ENCODE peak calls at places on chromosome 1, in four cellular contexts. One of them, this sample, is unnamed.
A peak's percentile ranks its signal among the peaks of the same experiment; 100 is the strongest.

GRCh38 chr1:11925938-11926292 is 312 bp downstream of the KIAA2013 start:
- DNase-seq in Peyer's patch: no peak
- DNase-seq in psoas muscle: peak; percentile 38
- DNase-seq in fibroblast of the aortic adventitia: no peak
- DNase-seq in this sample: no peak

GRCh38 chr1:86537928-86538695 is 8.8 kb upstream of the CLCA4 start:
- DNase-seq in fibroblast of the aortic adventitia: peak; percentile 25
- DNase-seq in Peyer's patch: no peak
- DNase-seq in psoas muscle: no peak
- DNase-seq in this sample: no peak

GRCh38 chr1:214404571-214405213 is 123.7 kb downstream of the SMYD2 start:
- DNase-seq in Peyer's patch: no peak
- DNase-seq in fibroblast of the aortic adventitia: no peak
- DNase-seq in psoas muscle: no peak
- DNase-seq in this sample: peak; percentile 90

GRCh38 chr1:206521002-206521585 is 13.8 kb downstream of the RASSF5 start:
- DNase-seq in fibroblast of the aortic adventitia: no peak
- DNase-seq in Peyer's patch: no peak
- DNase-seq in psoas muscle: no peak
- DNase-seq in this sample: peak; percentile 40

GRCh38 chr1:66752000-66752592 is at the start of gene DYNLT5:
- DNase-seq in psoas muscle: peak; percentile 57
- DNase-seq in Peyer's patch: no peak
- DNase-seq in fibroblast of the aortic adventitia: peak; percentile 31
- DNase-seq in this sample: peak; percentile 6

GRCh38 chr1:115729765-115730164 is 38.7 kb downstream of the CASQ2 start:
- DNase-seq in psoas muscle: no peak
- DNase-seq in fibroblast of the aortic adventitia: no peak
- DNase-seq in Peyer's patch: no peak
- DNase-seq in this sample: no peak

GRCh38 chr1:93186667-93187066 is 6.1 kb downstream of the CCDC18 start:
- DNase-seq in psoas muscle: no peak
- DNase-seq in fibroblast of the aortic adventitia: no peak
- DNase-seq in Peyer's patch: no peak
- DNase-seq in this sample: no peak

GRCh38 chr1:40049745-40050144 is 9.2 kb downstream of the CAP1 start:
- DNase-seq in fibroblast of the aortic adventitia: no peak
- DNase-seq in Peyer's patch: no peak
- DNase-seq in psoas muscle: no peak
- DNase-seq in this sample: peak; percentile 68

GRCh38 chr1:2530501-2531361 is 668 bp upstream of the HES5 start:
- DNase-seq in fibroblast of the aortic adventitia: no peak
- DNase-seq in Peyer's patch: no peak
- DNase-seq in psoas muscle: no peak
- DNase-seq in this sample: peak; percentile 62

GRCh38 chr1:229581485-229581884 is 23.0 kb upstream of the ABCB10 start:
- DNase-seq in fibroblast of the aortic adventitia: no peak
- DNase-seq in Peyer's patch: no peak
- DNase-seq in psoas muscle: no peak
- DNase-seq in this sample: no peak

GRCh38 chr1:195894411-195894810 is 713.8 kb downstream of the KCNT2 start:
- DNase-seq in psoas muscle: no peak
- DNase-seq in fibroblast of the aortic adventitia: peak; percentile 3
- DNase-seq in Peyer's patch: no peak
- DNase-seq in this sample: no peak

GRCh38 chr1:69929278-69930057 is 275.9 kb downstream of the LRRC40 start:
- DNase-seq in fibroblast of the aortic adventitia: peak; percentile 40
- DNase-seq in Peyer's patch: no peak
- DNase-seq in psoas muscle: no peak
- DNase-seq in this sample: peak; percentile 47

GRCh38 chr1:6918908-6919511 is 133.8 kb downstream of the CAMTA1 start:
- DNase-seq in Peyer's patch: no peak
- DNase-seq in psoas muscle: no peak
- DNase-seq in fibroblast of the aortic adventitia: no peak
- DNase-seq in this sample: peak; percentile 31

GRCh38 chr1:172069535-172069934 is 228.2 kb downstream of the DNM3 start:
- DNase-seq in psoas muscle: no peak
- DNase-seq in fibroblast of the aortic adventitia: no peak
- DNase-seq in Peyer's patch: no peak
- DNase-seq in this sample: no peak

GRCh38 chr1:224141693-224142092 is 27.8 kb downstream of the FBXO28 start:
- DNase-seq in Peyer's patch: no peak
- DNase-seq in psoas muscle: no peak
- DNase-seq in fibroblast of the aortic adventitia: no peak
- DNase-seq in this sample: no peak

GRCh38 chr1:35490250-35490649 is 67.0 kb downstream of the KIAA0319L start:
- DNase-seq in psoas muscle: no peak
- DNase-seq in fibroblast of the aortic adventitia: no peak
- DNase-seq in Peyer's patch: no peak
- DNase-seq in this sample: no peak

GRCh38 chr1:165344198-165344597 is 12.3 kb downstream of the LMX1A start:
- DNase-seq in psoas muscle: no peak
- DNase-seq in Peyer's patch: no peak
- DNase-seq in fibroblast of the aortic adventitia: no peak
- DNase-seq in this sample: no peak

GRCh38 chr1:10251325-10252103 is 41.1 kb downstream of the KIF1B start:
- DNase-seq in fibroblast of the aortic adventitia: peak; percentile 37
- DNase-seq in psoas muscle: no peak
- DNase-seq in Peyer's patch: no peak
- DNase-seq in this sample: peak; percentile 80

GRCh38 chr1:36446261-36446660 is 4.0 kb downstream of the OSCP1 start:
- DNase-seq in Peyer's patch: no peak
- DNase-seq in psoas muscle: no peak
- DNase-seq in fibroblast of the aortic adventitia: no peak
- DNase-seq in this sample: no peak

GRCh38 chr1:11955221-11955620 is 20.7 kb downstream of the PLOD1 start:
- DNase-seq in Peyer's patch: no peak
- DNase-seq in fibroblast of the aortic adventitia: no peak
- DNase-seq in psoas muscle: no peak
- DNase-seq in this sample: no peak

GRCh38 chr1:81254560-81254959 is 546.2 kb upstream of the ADGRL2 start:
- DNase-seq in fibroblast of the aortic adventitia: no peak
- DNase-seq in psoas muscle: no peak
- DNase-seq in Peyer's patch: no peak
- DNase-seq in this sample: peak; percentile 12

GRCh38 chr1:170010443-170010842 is 64.1 kb downstream of the KIFAP3 start:
- DNase-seq in psoas muscle: no peak
- DNase-seq in fibroblast of the aortic adventitia: peak; percentile 86
- DNase-seq in Peyer's patch: no peak
- DNase-seq in this sample: peak; percentile 65

GRCh38 chr1:183780757-183781156 is 24.2 kb upstream of the RGL1 start:
- DNase-seq in fibroblast of the aortic adventitia: no peak
- DNase-seq in psoas muscle: no peak
- DNase-seq in Peyer's patch: no peak
- DNase-seq in this sample: no peak

GRCh38 chr1:60998786-60999185 is 83.6 kb upstream of the NFIA start:
- DNase-seq in psoas muscle: no peak
- DNase-seq in Peyer's patch: no peak
- DNase-seq in fibroblast of the aortic adventitia: no peak
- DNase-seq in this sample: no peak

GRCh38 chr1:52191395-52191965 is 49.6 kb downstream of the ZFYVE9 start:
- DNase-seq in fibroblast of the aortic adventitia: peak; percentile 27
- DNase-seq in psoas muscle: no peak
- DNase-seq in Peyer's patch: no peak
- DNase-seq in this sample: no peak

GRCh38 chr1:161066694-161067093 is 3.0 kb downstream of the ARHGAP30 start:
- DNase-seq in psoas muscle: no peak
- DNase-seq in fibroblast of the aortic adventitia: no peak
- DNase-seq in Peyer's patch: no peak
- DNase-seq in this sample: no peak

GRCh38 chr1:32742956-32743355 is 40.4 kb upstream of the SYNC start:
- DNase-seq in Peyer's patch: no peak
- DNase-seq in fibroblast of the aortic adventitia: no peak
- DNase-seq in psoas muscle: no peak
- DNase-seq in this sample: no peak

GRCh38 chr1:179883739-179884138 is 1.7 kb downstream of the TOR1AIP1 start:
- DNase-seq in psoas muscle: no peak
- DNase-seq in Peyer's patch: peak; percentile 25
- DNase-seq in fibroblast of the aortic adventitia: peak; percentile 5
- DNase-seq in this sample: peak; percentile 97

GRCh38 chr1:183278736-183279591 is 92.9 kb downstream of the LAMC2 start:
- DNase-seq in psoas muscle: no peak
- DNase-seq in Peyer's patch: no peak
- DNase-seq in fibroblast of the aortic adventitia: peak; percentile 81
- DNase-seq in this sample: peak; percentile 94

GRCh38 chr1:163924041-163924440 is 602.3 kb downstream of the NUF2 start:
- DNase-seq in Peyer's patch: no peak
- DNase-seq in psoas muscle: no peak
- DNase-seq in fibroblast of the aortic adventitia: no peak
- DNase-seq in this sample: no peak

GRCh38 chr1:178784131-178784536 is 59.1 kb downstream of the RALGPS2 start:
- DNase-seq in psoas muscle: no peak
- DNase-seq in fibroblast of the aortic adventitia: no peak
- DNase-seq in Peyer's patch: no peak
- DNase-seq in this sample: no peak

GRCh38 chr1:162187676-162188075 is 118.2 kb downstream of the NOS1AP start:
- DNase-seq in Peyer's patch: no peak
- DNase-seq in psoas muscle: no peak
- DNase-seq in fibroblast of the aortic adventitia: no peak
- DNase-seq in this sample: no peak

GRCh38 chr1:44808063-44808937 is at the start of gene BTBD19:
- DNase-seq in Peyer's patch: no peak
- DNase-seq in psoas muscle: peak; percentile 85
- DNase-seq in fibroblast of the aortic adventitia: peak; percentile 94
- DNase-seq in this sample: no peak

GRCh38 chr1:210819266-210819665 is 314.7 kb downstream of the KCNH1 start:
- DNase-seq in fibroblast of the aortic adventitia: no peak
- DNase-seq in Peyer's patch: no peak
- DNase-seq in psoas muscle: no peak
- DNase-seq in this sample: no peak

GRCh38 chr1:210821615-210822014 is 312.3 kb downstream of the KCNH1 start:
- DNase-seq in psoas muscle: no peak
- DNase-seq in Peyer's patch: no peak
- DNase-seq in fibroblast of the aortic adventitia: no peak
- DNase-seq in this sample: no peak

GRCh38 chr1:210816136-210816535 is 317.8 kb downstream of the KCNH1 start:
- DNase-seq in fibroblast of the aortic adventitia: no peak
- DNase-seq in Peyer's patch: no peak
- DNase-seq in psoas muscle: no peak
- DNase-seq in this sample: no peak

GRCh38 chr1:210815641-210816040 is 318.3 kb downstream of the KCNH1 start:
- DNase-seq in fibroblast of the aortic adventitia: no peak
- DNase-seq in Peyer's patch: no peak
- DNase-seq in psoas muscle: no peak
- DNase-seq in this sample: no peak

DNA sequence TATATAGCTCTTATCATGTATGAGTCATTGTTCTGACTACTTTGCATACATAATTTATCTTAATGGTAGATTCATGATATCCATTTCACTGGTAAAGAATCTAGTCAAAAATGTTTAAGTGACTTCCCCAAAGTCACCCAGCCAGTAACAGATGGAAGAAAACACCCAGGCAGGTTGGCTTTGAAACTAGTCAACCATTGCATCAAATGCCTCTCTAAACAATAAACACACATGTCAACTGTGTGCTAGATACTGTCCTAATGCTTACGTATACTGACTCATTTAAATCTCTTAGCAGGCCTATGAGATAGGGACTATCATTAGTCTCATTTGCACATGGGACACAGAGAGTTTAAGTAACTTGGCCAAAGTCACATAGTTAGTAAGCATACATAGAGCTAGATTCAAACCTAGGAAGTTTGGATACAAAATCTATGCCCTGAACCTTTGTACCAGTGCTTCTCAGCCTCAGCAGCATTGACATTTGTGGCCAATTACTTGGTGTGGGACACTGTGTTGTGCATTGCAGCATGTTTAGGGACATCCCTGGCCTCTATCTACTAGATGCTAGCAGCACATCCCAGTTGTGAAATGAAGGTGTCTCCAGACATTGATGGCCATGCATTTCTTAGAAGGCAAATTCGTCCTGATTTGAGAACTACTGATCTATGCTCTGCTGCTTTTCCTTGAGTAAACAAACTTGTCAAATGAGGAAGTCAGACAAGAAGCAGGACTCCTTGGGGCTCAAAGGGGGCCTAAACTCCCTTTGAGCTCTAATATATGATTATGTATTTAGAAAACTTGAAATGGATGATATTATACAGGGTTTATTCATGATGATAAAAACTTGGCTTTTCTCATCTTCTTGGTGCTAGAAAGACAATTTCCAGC is 316.3 kb downstream of the KCNH1 start:
- DNase-seq in fibroblast of the aortic adventitia: no peak
- DNase-seq in psoas muscle: no peak
- DNase-seq in Peyer's patch: no peak
- DNase-seq in this sample: no peak
- TF ChIP-seq CTCF in fibroblast of the aortic adventitia: no peak
- TF ChIP-seq CTCF in psoas muscle: no peak
- TF ChIP-seq CTCF in Peyer's patch: no peak
- TF ChIP-seq CTCF in this sample: no peak

DNA sequence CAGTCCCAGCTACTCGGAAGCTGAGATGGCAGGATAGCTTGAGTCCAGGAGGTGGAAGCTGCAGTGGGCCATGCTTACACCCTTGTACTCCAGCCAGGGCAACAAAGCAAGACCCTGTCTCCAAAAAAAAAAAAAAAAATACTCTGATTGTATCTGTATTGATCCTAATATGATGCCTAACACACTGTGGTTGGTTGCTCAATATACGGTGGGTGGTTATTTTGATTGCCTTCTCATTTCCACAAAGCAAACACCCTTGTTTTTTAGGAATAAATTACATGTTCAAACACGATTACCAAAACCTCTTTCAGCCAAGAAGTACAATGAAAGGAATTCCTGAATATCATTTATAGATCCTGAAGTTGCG is 3.4 kb downstream of the EGLN1 start:
- DNase-seq in Peyer's patch: no peak
- DNase-seq in psoas muscle: no peak
- DNase-seq in fibroblast of the aortic adventitia: no peak
- DNase-seq in this sample: peak; percentile 10
- H3K4me3 ChIP-seq in Peyer's patch: peak overlapping the region; percentile 97
- H3K4me3 ChIP-seq in psoas muscle: peak overlapping the region; percentile 91
- H3K4me3 ChIP-seq in fibroblast of the aortic adventitia: peak overlapping the region; percentile 82
- H3K4me3 ChIP-seq in this sample: peak overlapping the region; percentile 81

GRCh38 chr1:203628185-203628996 is 1.8 kb downstream of the ATP2B4 start:
- DNase-seq in fibroblast of the aortic adventitia: peak; percentile 71
- DNase-seq in psoas muscle: peak; percentile 56
- DNase-seq in Peyer's patch: peak; percentile 31
- DNase-seq in this sample: peak; percentile 82
- TF ChIP-seq CTCF in fibroblast of the aortic adventitia: peak; percentile 58
- TF ChIP-seq CTCF in psoas muscle: no peak
- TF ChIP-seq CTCF in Peyer's patch: no peak
- TF ChIP-seq CTCF in this sample: peak; percentile 16

DNA sequence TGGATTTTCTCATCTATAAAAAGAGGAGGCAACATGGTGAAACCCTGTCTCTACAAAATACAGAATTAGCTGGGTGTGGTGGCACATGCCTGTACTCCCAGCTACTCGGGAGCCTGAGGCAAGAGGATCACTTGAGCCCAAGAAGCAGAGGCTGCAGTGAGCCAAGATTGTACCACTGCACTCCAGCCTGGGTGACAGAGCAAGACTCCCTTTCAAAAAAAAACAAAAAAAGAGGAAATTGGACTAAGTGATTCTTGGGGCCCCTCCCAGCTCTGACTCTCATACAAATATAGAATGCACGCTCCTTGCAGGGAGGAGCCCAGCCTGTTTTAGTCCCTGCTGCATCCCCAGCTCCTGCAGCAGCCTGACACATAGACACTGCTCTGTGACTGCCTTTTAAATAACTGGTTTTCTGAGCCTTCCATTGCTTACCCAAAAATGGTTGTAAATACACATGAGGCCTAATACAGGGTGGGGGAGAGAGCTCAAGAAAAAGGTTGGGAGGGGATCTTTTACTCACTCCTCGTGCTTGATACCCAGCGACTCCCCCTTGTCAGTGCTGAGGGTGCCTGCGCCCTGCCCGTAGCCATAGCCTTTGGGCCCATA is 17.2 kb downstream of the CSRP1 start:
- DNase-seq in fibroblast of the aortic adventitia: peak; percentile 36
- DNase-seq in psoas muscle: no peak
- DNase-seq in Peyer's patch: no peak
- DNase-seq in this sample: no peak
- H3K4me3 ChIP-seq in fibroblast of the aortic adventitia: no peak overlapping the region
- H3K4me3 ChIP-seq in psoas muscle: no peak overlapping the region
- H3K4me3 ChIP-seq in Peyer's patch: no peak overlapping the region
- H3K4me3 ChIP-seq in this sample: no peak overlapping the region